ENCODE peak calls at places on chromosomes 13 and 19, in four cellular contexts. P, C, N and R are unnamed samples.

GRCh38 chr13:36418022-36418805 is 14.1 kb upstream of the CCNA1 start:
- DNase-seq in P (peak; percentile 64), C (no peak), N (no peak), R (no peak)

GRCh38 chr13:75135325-75135825 is 346.6 kb downstream of the TBC1D4 start:
- DNase-seq in P (peak; percentile 98), C (no peak), N (no peak), R (no peak)

GRCh38 chr19:35266904-35267817 is 1.6 kb upstream of the USF2 start:
- DNase-seq in P (no peak), C (no peak), N (peak; percentile 78), R (peak; percentile 67)

GRCh38 chr13:79679334-79679733 is 198.4 kb downstream of the NDFIP2 start:
- DNase-seq in P (peak; percentile 76), C (no peak), N (peak; percentile 63), R (peak; percentile 15)

GRCh38 chr13:108915634-108916497 is 286.5 kb downstream of the MYO16 start:
- DNase-seq in P (peak; percentile 96), C (peak; percentile 15), N (peak; percentile 78), R (peak; percentile 69)

GRCh38 chr19:13987101-13987890 is 18.8 kb downstream of the RFX1 start:
- DNase-seq in P (no peak), C (no peak), N (no peak), R (no peak)

GRCh38 chr13:30880756-30881155 is 25.3 kb upstream of the MEDAG start:
- DNase-seq in P (peak; percentile 89), C (no peak), N (no peak), R (no peak)

GRCh38 chr13:98482476-98483444 is 94.1 kb downstream of the STK24 start:
- DNase-seq in P (peak; percentile 85), C (no peak), N (peak; percentile 68), R (peak; percentile 46)

GRCh38 chr19:911197-912033 is 1.6 kb downstream of the R3HDM4 start:
- DNase-seq in P (no peak), C (no peak), N (no peak), R (no peak)

GRCh38 chr19:16076958-16077611 is 790 bp downstream of the TPM4 start:
- DNase-seq in P (no peak), C (no peak), N (peak; percentile 77), R (no peak)

GRCh38 chr19:51354742-51355148 is 11.4 kb downstream of the ETFB start:
- DNase-seq in P (peak; percentile 70), C (no peak), N (no peak), R (no peak)

GRCh38 chr19:47885067-47885463 is 1.1 kb downstream of the SULT2A1 start:
- DNase-seq in P (no peak), C (no peak), N (no peak), R (no peak)

GRCh38 chr13:109610517-109610916 is 175.9 kb downstream of the IRS2 start:
- DNase-seq in P (no peak), C (no peak), N (peak; percentile 12), R (no peak)

GRCh38 chr13:112605531-112605990 is 17.6 kb upstream of the TUBGCP3 start:
- DNase-seq in P (no peak), C (no peak), N (no peak), R (no peak)

GRCh38 chr19:1861599-1862031 is 1.8 kb downstream of the KLF16 start:
- DNase-seq in P (no peak), C (no peak), N (no peak), R (no peak)

GRCh38 chr13:110239280-110240120 is 67.5 kb downstream of the COL4A1 start:
- DNase-seq in P (no peak), C (no peak), N (no peak), R (no peak)

GRCh38 chr13:104314321-104314720 is 1248.1 kb upstream of the SLC10A2 start:
- DNase-seq in P (no peak), C (no peak), N (no peak), R (no peak)

GRCh38 chr13:33341861-33342452 is 56.4 kb upstream of the STARD13 start:
- DNase-seq in P (no peak), C (no peak), N (no peak), R (no peak)

GRCh38 chr19:38734426-38735256 is 9.6 kb downstream of the CAPN12 start:
- DNase-seq in P (no peak), C (no peak), N (peak; percentile 38), R (peak; percentile 75)

GRCh38 chr13:109729031-109729870 is 57.1 kb downstream of the IRS2 start:
- DNase-seq in P (no peak), C (no peak), N (no peak), R (no peak)

GRCh38 chr19:2847507-2847906 is 6.2 kb downstream of the ZNF555 start:
- DNase-seq in P (no peak), C (no peak), N (no peak), R (no peak)

GRCh38 chr19:46610851-46611770 is 10.0 kb downstream of the CALM3 start:
- DNase-seq in P (no peak), C (no peak), N (peak; percentile 17), R (peak; percentile 4)

GRCh38 chr19:13744179-13744578 is 20.1 kb upstream of the MRI1 start:
- DNase-seq in P (no peak), C (no peak), N (no peak), R (no peak)

GRCh38 chr19:24062222-24062621 is 24.8 kb upstream of the ZNF254 start:
- DNase-seq in P (no peak), C (no peak), N (no peak), R (no peak)

GRCh38 chr13:99984463-99985242 is 3.1 kb downstream of the ZIC2 start:
- DNase-seq in P (no peak), C (no peak), N (no peak), R (no peak)

GRCh38 chr19:38989066-38989605 is 13.6 kb upstream of the FBXO17 start:
- DNase-seq in P (no peak), C (no peak), N (no peak), R (no peak)

GRCh38 chr13:27352698-27353097 is 71.7 kb upstream of the GTF3A start:
- DNase-seq in P (no peak), C (no peak), N (no peak), R (no peak)

GRCh38 chr13:27355894-27356293 is 68.5 kb upstream of the GTF3A start:
- DNase-seq in P (no peak), C (no peak), N (no peak), R (no peak)

GRCh38 chr13:27353653-27354052 is 70.8 kb upstream of the GTF3A start:
- DNase-seq in P (no peak), C (no peak), N (no peak), R (no peak)

GRCh38 chr13:27353166-27353583 is 71.2 kb upstream of the GTF3A start:
- DNase-seq in P (peak; percentile 36), C (no peak), N (no peak), R (peak; percentile 87)

GRCh38 chr13:27354379-27354778 is 70.0 kb upstream of the GTF3A start:
- DNase-seq in P (peak; percentile 32), C (no peak), N (no peak), R (no peak)
- TF ChIP-seq CTCF in P (peak; percentile 30), C (no peak), N (no peak), R (no peak)

GRCh38 chr19:28456708-28457320 is 756.1 kb downstream of the UQCRFS1 start:
- DNase-seq in P (no peak), C (no peak), N (no peak), R (no peak)

GRCh38 chr19:28457620-28458019 is 755.3 kb downstream of the UQCRFS1 start:
- DNase-seq in P (no peak), C (no peak), N (no peak), R (no peak)

GRCh38 chr19:28449803-28450202 is 763.1 kb downstream of the UQCRFS1 start:
- DNase-seq in P (no peak), C (no peak), N (no peak), R (no peak)

GRCh38 chr19:28456264-28456663 is 756.7 kb downstream of the UQCRFS1 start:
- DNase-seq in P (no peak), C (no peak), N (no peak), R (no peak)

GRCh38 chr19:28454083-28454482 is 758.9 kb downstream of the UQCRFS1 start:
- DNase-seq in P (no peak), C (no peak), N (no peak), R (no peak)
- TF ChIP-seq CTCF in P (no peak), C (no peak), N (no peak), R (no peak)

GRCh38 chr13:85864963-85865530 is 65.8 kb upstream of the SLITRK6 start:
- DNase-seq in P (peak; percentile 11), C (no peak), N (no peak), R (no peak)
- TF ChIP-seq CTCF in P (peak; percentile 73), C (no peak), N (no peak), R (no peak)

DNA sequence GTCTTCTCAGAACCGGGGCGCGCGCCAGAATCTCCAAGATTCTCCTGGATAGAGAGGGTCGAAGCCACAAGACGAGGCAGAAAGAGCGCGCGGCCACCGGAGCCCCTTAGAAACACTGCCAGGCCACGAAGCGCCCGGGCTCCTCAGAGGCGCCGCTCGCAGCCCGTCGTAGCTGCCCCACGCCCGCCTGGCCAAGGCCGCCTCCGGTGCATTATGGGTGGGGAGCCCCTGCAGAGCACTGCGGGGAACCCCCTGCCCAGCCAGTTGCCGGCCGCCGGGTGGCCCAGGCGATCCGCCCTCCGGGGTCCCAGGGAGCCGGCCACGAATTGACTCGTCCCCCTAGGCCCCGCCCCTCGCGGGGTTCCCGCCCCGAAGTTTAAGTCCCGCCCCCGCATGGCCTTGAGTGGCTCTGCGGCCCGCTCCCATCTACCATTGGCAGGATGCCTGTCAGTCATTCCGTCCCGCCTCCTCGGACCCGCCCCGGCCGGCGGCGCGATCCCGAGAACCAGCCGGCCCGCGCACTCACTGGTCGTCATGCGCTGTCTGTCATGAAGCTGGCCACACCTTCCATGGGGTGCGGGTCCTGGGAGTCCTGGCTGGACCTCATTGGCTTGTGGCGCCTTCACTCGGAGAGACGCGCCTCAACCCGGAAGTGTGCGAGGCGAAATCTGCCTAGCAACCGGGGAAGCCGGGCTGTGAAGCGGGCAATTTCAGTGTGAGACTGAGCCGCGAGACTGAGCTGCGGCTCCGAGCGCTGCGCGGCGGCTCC is 20.2 kb upstream of the GATAD2A start:
- DNase-seq in P (peak; percentile 100), C (peak; percentile 99), N (peak; percentile 100), R (peak; percentile 98)
- TF ChIP-seq CTCF in P (no peak), C (peak; percentile 11), N (peak; percentile 28), R (no peak)

DNA sequence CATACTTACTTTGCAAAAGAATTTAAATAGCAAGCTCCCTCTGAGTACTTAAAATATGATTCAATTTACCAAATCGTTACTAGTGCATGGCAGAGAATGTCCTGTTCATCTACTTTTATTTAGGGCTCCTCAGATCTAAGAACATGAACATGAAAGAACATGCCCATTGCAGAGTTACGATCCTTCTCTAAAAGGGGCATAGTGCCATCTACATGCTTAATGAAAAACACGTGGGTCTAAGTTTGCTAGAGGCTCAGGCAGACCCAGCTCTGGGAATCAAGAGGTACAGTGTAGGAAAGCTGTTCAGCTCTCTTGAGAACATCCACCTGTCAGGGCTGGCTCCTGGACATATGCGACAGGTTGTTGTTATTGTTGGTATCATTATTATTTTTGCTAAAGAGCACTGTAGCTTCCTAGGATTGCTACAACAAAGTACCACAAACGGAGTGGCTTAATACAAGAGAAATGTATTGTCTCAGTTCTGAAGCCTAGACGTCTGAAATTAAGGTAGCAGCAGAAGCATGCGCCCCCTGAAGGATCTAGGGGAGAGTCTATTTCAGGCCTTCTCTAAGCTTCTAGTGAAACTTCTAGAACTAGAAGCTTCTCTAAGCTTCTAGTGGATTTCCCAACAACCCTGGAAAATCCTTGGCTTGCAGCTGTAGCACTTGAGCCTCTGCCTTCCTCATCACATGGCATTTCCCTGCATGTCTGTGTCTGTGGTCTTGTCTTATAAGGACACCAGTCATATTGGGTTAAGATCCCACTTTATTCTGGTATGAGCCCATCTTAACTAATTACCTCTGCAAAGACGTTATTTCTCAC is 133.9 kb downstream of the DCT start:
- DNase-seq in P (no peak), C (no peak), N (no peak), R (no peak)
- TF ChIP-seq CTCF in P (peak; percentile 39), C (peak; percentile 7), N (no peak), R (no peak)